ENCODE peak calls at places on chromosomes 3 and 15, in ten cellular contexts. One of them, this sample, is unnamed.

GRCh38 chr3:105752791-105753415 is 115.9 kb downstream of the CBLB start:
- DNase-seq in T-helper 1 cell: no peak
- DNase-seq in activated CD4-positive, alpha-beta T cell treated with anti-CD3 and anti-CD28 coated beads, Interleukin-2, amount 10 ng/mL, durations not matched to agents 7 days and 5 days: peak
- DNase-seq in Calu3: no peak
- DNase-seq in NT2/D1: no peak
- DNase-seq in stimulated activated CD4-positive, alpha-beta T cell treated with anti-CD3 and anti-CD28 coated beads, Interleukin-1b, Interleukin-23, amount 100 ng/mL, for 48 hours: no peak
- DNase-seq in PC-3: peak
- DNase-seq in putamen: no peak
- DNase-seq in activated T-cell treated with anti-CD3 and anti-CD28 coated beads, Interleukin-2, amount 50 U/mL, for 72 hours: peak
- DNase-seq in ovary: no peak
- DNase-seq in this sample: peak

GRCh38 chr3:78754066-78754743 is 1013.6 kb downstream of the ROBO1 start:
- DNase-seq in putamen: peak
- DNase-seq in T-helper 1 cell: no peak
- DNase-seq in stimulated activated CD4-positive, alpha-beta T cell treated with anti-CD3 and anti-CD28 coated beads, Interleukin-1b, Interleukin-23, amount 100 ng/mL, for 48 hours: no peak
- DNase-seq in NT2/D1: no peak
- DNase-seq in ovary: no peak
- DNase-seq in PC-3: peak
- DNase-seq in activated T-cell treated with anti-CD3 and anti-CD28 coated beads, Interleukin-2, amount 50 U/mL, for 72 hours: no peak
- DNase-seq in activated CD4-positive, alpha-beta T cell treated with anti-CD3 and anti-CD28 coated beads, Interleukin-2, amount 10 ng/mL, durations not matched to agents 7 days and 5 days: no peak
- DNase-seq in Calu3: peak
- DNase-seq in this sample: no peak

GRCh38 chr15:31440754-31441298 is 114.2 kb downstream of the KLF13 start:
- DNase-seq in NT2/D1: no peak
- DNase-seq in Calu3: no peak
- DNase-seq in activated T-cell treated with anti-CD3 and anti-CD28 coated beads, Interleukin-2, amount 50 U/mL, for 72 hours: peak
- DNase-seq in PC-3: no peak
- DNase-seq in T-helper 1 cell: no peak
- DNase-seq in putamen: peak
- DNase-seq in ovary: peak
- DNase-seq in activated CD4-positive, alpha-beta T cell treated with anti-CD3 and anti-CD28 coated beads, Interleukin-2, amount 10 ng/mL, durations not matched to agents 7 days and 5 days: peak
- DNase-seq in stimulated activated CD4-positive, alpha-beta T cell treated with anti-CD3 and anti-CD28 coated beads, Interleukin-1b, Interleukin-23, amount 100 ng/mL, for 48 hours: peak
- DNase-seq in this sample: peak

GRCh38 chr3:66463054-66463631 is 37.7 kb downstream of the LRIG1 start:
- DNase-seq in ovary: no peak
- DNase-seq in activated T-cell treated with anti-CD3 and anti-CD28 coated beads, Interleukin-2, amount 50 U/mL, for 72 hours: no peak
- DNase-seq in stimulated activated CD4-positive, alpha-beta T cell treated with anti-CD3 and anti-CD28 coated beads, Interleukin-1b, Interleukin-23, amount 100 ng/mL, for 48 hours: no peak
- DNase-seq in PC-3: peak
- DNase-seq in activated CD4-positive, alpha-beta T cell treated with anti-CD3 and anti-CD28 coated beads, Interleukin-2, amount 10 ng/mL, durations not matched to agents 7 days and 5 days: no peak
- DNase-seq in putamen: no peak
- DNase-seq in Calu3: no peak
- DNase-seq in NT2/D1: no peak
- DNase-seq in T-helper 1 cell: no peak
- DNase-seq in this sample: no peak

GRCh38 chr3:45613781-45614180 is 19.2 kb downstream of the LIMD1 start:
- DNase-seq in NT2/D1: no peak
- DNase-seq in activated T-cell treated with anti-CD3 and anti-CD28 coated beads, Interleukin-2, amount 50 U/mL, for 72 hours: no peak
- DNase-seq in PC-3: no peak
- DNase-seq in activated CD4-positive, alpha-beta T cell treated with anti-CD3 and anti-CD28 coated beads, Interleukin-2, amount 10 ng/mL, durations not matched to agents 7 days and 5 days: no peak
- DNase-seq in T-helper 1 cell: no peak
- DNase-seq in Calu3: no peak
- DNase-seq in ovary: no peak
- DNase-seq in putamen: no peak
- DNase-seq in stimulated activated CD4-positive, alpha-beta T cell treated with anti-CD3 and anti-CD28 coated beads, Interleukin-1b, Interleukin-23, amount 100 ng/mL, for 48 hours: no peak
- DNase-seq in this sample: no peak

GRCh38 chr3:55488398-55489055 is 1.4 kb upstream of the WNT5A start:
- DNase-seq in ovary: peak
- DNase-seq in activated T-cell treated with anti-CD3 and anti-CD28 coated beads, Interleukin-2, amount 50 U/mL, for 72 hours: no peak
- DNase-seq in PC-3: peak
- DNase-seq in NT2/D1: no peak
- DNase-seq in activated CD4-positive, alpha-beta T cell treated with anti-CD3 and anti-CD28 coated beads, Interleukin-2, amount 10 ng/mL, durations not matched to agents 7 days and 5 days: peak
- DNase-seq in stimulated activated CD4-positive, alpha-beta T cell treated with anti-CD3 and anti-CD28 coated beads, Interleukin-1b, Interleukin-23, amount 100 ng/mL, for 48 hours: no peak
- DNase-seq in T-helper 1 cell: no peak
- DNase-seq in Calu3: peak
- DNase-seq in putamen: peak
- DNase-seq in this sample: peak

GRCh38 chr15:101188517-101189340 is 63.1 kb downstream of the CHSY1 start:
- DNase-seq in ovary: peak
- DNase-seq in putamen: no peak
- DNase-seq in activated T-cell treated with anti-CD3 and anti-CD28 coated beads, Interleukin-2, amount 50 U/mL, for 72 hours: no peak
- DNase-seq in Calu3: no peak
- DNase-seq in T-helper 1 cell: no peak
- DNase-seq in NT2/D1: no peak
- DNase-seq in PC-3: peak
- DNase-seq in activated CD4-positive, alpha-beta T cell treated with anti-CD3 and anti-CD28 coated beads, Interleukin-2, amount 10 ng/mL, durations not matched to agents 7 days and 5 days: no peak
- DNase-seq in stimulated activated CD4-positive, alpha-beta T cell treated with anti-CD3 and anti-CD28 coated beads, Interleukin-1b, Interleukin-23, amount 100 ng/mL, for 48 hours: no peak
- DNase-seq in this sample: peak

GRCh38 chr3:8499181-8499611 is 2.4 kb upstream of the LMCD1 start:
- DNase-seq in activated T-cell treated with anti-CD3 and anti-CD28 coated beads, Interleukin-2, amount 50 U/mL, for 72 hours: no peak
- DNase-seq in NT2/D1: peak
- DNase-seq in PC-3: peak
- DNase-seq in T-helper 1 cell: no peak
- DNase-seq in ovary: no peak
- DNase-seq in putamen: peak
- DNase-seq in activated CD4-positive, alpha-beta T cell treated with anti-CD3 and anti-CD28 coated beads, Interleukin-2, amount 10 ng/mL, durations not matched to agents 7 days and 5 days: no peak
- DNase-seq in Calu3: peak
- DNase-seq in stimulated activated CD4-positive, alpha-beta T cell treated with anti-CD3 and anti-CD28 coated beads, Interleukin-1b, Interleukin-23, amount 100 ng/mL, for 48 hours: no peak
- DNase-seq in this sample: peak

GRCh38 chr3:108404409-108404808 is 106.0 kb downstream of the MYH15 start:
- DNase-seq in NT2/D1: no peak
- DNase-seq in ovary: no peak
- DNase-seq in activated T-cell treated with anti-CD3 and anti-CD28 coated beads, Interleukin-2, amount 50 U/mL, for 72 hours: no peak
- DNase-seq in Calu3: no peak
- DNase-seq in activated CD4-positive, alpha-beta T cell treated with anti-CD3 and anti-CD28 coated beads, Interleukin-2, amount 10 ng/mL, durations not matched to agents 7 days and 5 days: no peak
- DNase-seq in T-helper 1 cell: no peak
- DNase-seq in putamen: no peak
- DNase-seq in stimulated activated CD4-positive, alpha-beta T cell treated with anti-CD3 and anti-CD28 coated beads, Interleukin-1b, Interleukin-23, amount 100 ng/mL, for 48 hours: no peak
- DNase-seq in PC-3: no peak
- DNase-seq in this sample: no peak

GRCh38 chr3:151537751-151538150 is 76.9 kb upstream of the IGSF10 start:
- DNase-seq in Calu3: no peak
- DNase-seq in NT2/D1: no peak
- DNase-seq in activated CD4-positive, alpha-beta T cell treated with anti-CD3 and anti-CD28 coated beads, Interleukin-2, amount 10 ng/mL, durations not matched to agents 7 days and 5 days: no peak
- DNase-seq in putamen: no peak
- DNase-seq in ovary: no peak
- DNase-seq in activated T-cell treated with anti-CD3 and anti-CD28 coated beads, Interleukin-2, amount 50 U/mL, for 72 hours: no peak
- DNase-seq in PC-3: no peak
- DNase-seq in T-helper 1 cell: no peak
- DNase-seq in stimulated activated CD4-positive, alpha-beta T cell treated with anti-CD3 and anti-CD28 coated beads, Interleukin-1b, Interleukin-23, amount 100 ng/mL, for 48 hours: no peak
- DNase-seq in this sample: no peak

GRCh38 chr3:133593243-133593642 is 19.8 kb downstream of the CDV3 start:
- DNase-seq in Calu3: no peak
- DNase-seq in T-helper 1 cell: no peak
- DNase-seq in stimulated activated CD4-positive, alpha-beta T cell treated with anti-CD3 and anti-CD28 coated beads, Interleukin-1b, Interleukin-23, amount 100 ng/mL, for 48 hours: no peak
- DNase-seq in putamen: no peak
- DNase-seq in activated CD4-positive, alpha-beta T cell treated with anti-CD3 and anti-CD28 coated beads, Interleukin-2, amount 10 ng/mL, durations not matched to agents 7 days and 5 days: no peak
- DNase-seq in PC-3: no peak
- DNase-seq in ovary: no peak
- DNase-seq in activated T-cell treated with anti-CD3 and anti-CD28 coated beads, Interleukin-2, amount 50 U/mL, for 72 hours: no peak
- DNase-seq in NT2/D1: no peak
- DNase-seq in this sample: no peak

This sample was measured in lung microvascular endothelial cell.